ENCODE peak calls at places on chromosomes 3 and 15, in seven cellular contexts. One of them, this sample, is unnamed.

GRCh38 chr15:28456476-28457395 is 76.0 kb downstream of the GOLGA8G start:
- DNase-seq in stimulated activated CD4-positive, alpha-beta T cell treated with anti-CD3 and anti-CD28 coated beads, Interleukin-2, amount 100 ng/mL, for 24 hours: no peak
- DNase-seq in heart left ventricle: no peak
- DNase-seq in activated T-cell treated with anti-CD3 and anti-CD28 coated beads, Interleukin-2, amount 50 U/mL, for 72 hours: no peak
- DNase-seq in NCI-H2081 treated with DMSO at 0.1 percent for 48 hours: no peak
- DNase-seq in activated CD4-positive, alpha-beta T cell treated with anti-CD3 and anti-CD28 coated beads for 4 hours: no peak
- DNase-seq in foreskin fibroblast: no peak
- DNase-seq in this sample: no peak

GRCh38 chr15:85154061-85154460 is 172.4 kb downstream of the PDE8A start:
- DNase-seq in stimulated activated CD4-positive, alpha-beta T cell treated with anti-CD3 and anti-CD28 coated beads, Interleukin-2, amount 100 ng/mL, for 24 hours: no peak
- DNase-seq in heart left ventricle: no peak
- DNase-seq in activated T-cell treated with anti-CD3 and anti-CD28 coated beads, Interleukin-2, amount 50 U/mL, for 72 hours: no peak
- DNase-seq in NCI-H2081 treated with DMSO at 0.1 percent for 48 hours: no peak
- DNase-seq in activated CD4-positive, alpha-beta T cell treated with anti-CD3 and anti-CD28 coated beads for 4 hours: no peak
- DNase-seq in foreskin fibroblast: no peak
- DNase-seq in this sample: no peak

GRCh38 chr15:34049096-34049495 is 10.1 kb upstream of the AVEN start:
- DNase-seq in stimulated activated CD4-positive, alpha-beta T cell treated with anti-CD3 and anti-CD28 coated beads, Interleukin-2, amount 100 ng/mL, for 24 hours: no peak
- DNase-seq in heart left ventricle: no peak
- DNase-seq in activated T-cell treated with anti-CD3 and anti-CD28 coated beads, Interleukin-2, amount 50 U/mL, for 72 hours: no peak
- DNase-seq in NCI-H2081 treated with DMSO at 0.1 percent for 48 hours: no peak
- DNase-seq in activated CD4-positive, alpha-beta T cell treated with anti-CD3 and anti-CD28 coated beads for 4 hours: no peak
- DNase-seq in foreskin fibroblast: peak
- DNase-seq in this sample: no peak

GRCh38 chr3:177824190-177824786 is 627.0 kb upstream of the TBL1XR1 start:
- DNase-seq in stimulated activated CD4-positive, alpha-beta T cell treated with anti-CD3 and anti-CD28 coated beads, Interleukin-2, amount 100 ng/mL, for 24 hours: no peak
- DNase-seq in heart left ventricle: peak
- DNase-seq in activated T-cell treated with anti-CD3 and anti-CD28 coated beads, Interleukin-2, amount 50 U/mL, for 72 hours: no peak
- DNase-seq in NCI-H2081 treated with DMSO at 0.1 percent for 48 hours: no peak
- DNase-seq in activated CD4-positive, alpha-beta T cell treated with anti-CD3 and anti-CD28 coated beads for 4 hours: no peak
- DNase-seq in foreskin fibroblast: peak
- DNase-seq in this sample: no peak

GRCh38 chr3:73624363-73625123 is at the start of gene PDZRN3:
- DNase-seq in stimulated activated CD4-positive, alpha-beta T cell treated with anti-CD3 and anti-CD28 coated beads, Interleukin-2, amount 100 ng/mL, for 24 hours: no peak
- DNase-seq in heart left ventricle: peak
- DNase-seq in activated T-cell treated with anti-CD3 and anti-CD28 coated beads, Interleukin-2, amount 50 U/mL, for 72 hours: no peak
- DNase-seq in NCI-H2081 treated with DMSO at 0.1 percent for 48 hours: no peak
- DNase-seq in activated CD4-positive, alpha-beta T cell treated with anti-CD3 and anti-CD28 coated beads for 4 hours: no peak
- DNase-seq in foreskin fibroblast: peak
- DNase-seq in this sample: no peak

GRCh38 chr3:127052121-127052561 is 69.2 kb downstream of the PLXNA1 start:
- DNase-seq in stimulated activated CD4-positive, alpha-beta T cell treated with anti-CD3 and anti-CD28 coated beads, Interleukin-2, amount 100 ng/mL, for 24 hours: no peak
- DNase-seq in heart left ventricle: peak
- DNase-seq in activated T-cell treated with anti-CD3 and anti-CD28 coated beads, Interleukin-2, amount 50 U/mL, for 72 hours: no peak
- DNase-seq in NCI-H2081 treated with DMSO at 0.1 percent for 48 hours: no peak
- DNase-seq in activated CD4-positive, alpha-beta T cell treated with anti-CD3 and anti-CD28 coated beads for 4 hours: no peak
- DNase-seq in foreskin fibroblast: no peak
- DNase-seq in this sample: no peak

GRCh38 chr3:144244662-144245061 is 273.0 kb downstream of the DIPK2A start:
- DNase-seq in stimulated activated CD4-positive, alpha-beta T cell treated with anti-CD3 and anti-CD28 coated beads, Interleukin-2, amount 100 ng/mL, for 24 hours: no peak
- DNase-seq in heart left ventricle: no peak
- DNase-seq in activated T-cell treated with anti-CD3 and anti-CD28 coated beads, Interleukin-2, amount 50 U/mL, for 72 hours: no peak
- DNase-seq in NCI-H2081 treated with DMSO at 0.1 percent for 48 hours: no peak
- DNase-seq in activated CD4-positive, alpha-beta T cell treated with anti-CD3 and anti-CD28 coated beads for 4 hours: no peak
- DNase-seq in foreskin fibroblast: no peak
- DNase-seq in this sample: no peak

GRCh38 chr15:78362716-78363426 is 22.7 kb downstream of the CRABP1 start:
- DNase-seq in stimulated activated CD4-positive, alpha-beta T cell treated with anti-CD3 and anti-CD28 coated beads, Interleukin-2, amount 100 ng/mL, for 24 hours: no peak
- DNase-seq in heart left ventricle: no peak
- DNase-seq in activated T-cell treated with anti-CD3 and anti-CD28 coated beads, Interleukin-2, amount 50 U/mL, for 72 hours: no peak
- DNase-seq in NCI-H2081 treated with DMSO at 0.1 percent for 48 hours: no peak
- DNase-seq in activated CD4-positive, alpha-beta T cell treated with anti-CD3 and anti-CD28 coated beads for 4 hours: no peak
- DNase-seq in foreskin fibroblast: no peak
- DNase-seq in this sample: no peak

GRCh38 chr3:118938183-118938961 is 96.3 kb downstream of the IGSF11 start:
- DNase-seq in stimulated activated CD4-positive, alpha-beta T cell treated with anti-CD3 and anti-CD28 coated beads, Interleukin-2, amount 100 ng/mL, for 24 hours: no peak
- DNase-seq in heart left ventricle: no peak
- DNase-seq in activated T-cell treated with anti-CD3 and anti-CD28 coated beads, Interleukin-2, amount 50 U/mL, for 72 hours: no peak
- DNase-seq in NCI-H2081 treated with DMSO at 0.1 percent for 48 hours: no peak
- DNase-seq in activated CD4-positive, alpha-beta T cell treated with anti-CD3 and anti-CD28 coated beads for 4 hours: no peak
- DNase-seq in foreskin fibroblast: no peak
- DNase-seq in this sample: no peak

This sample was measured in stimulated activated naive CD4-positive, alpha-beta T cell treated with Interleukin-2 at 50 U/mL for 16 hours.